ENCODE peak calls at places on chromosomes 7 and 10, in four cellular contexts. E, N, B and O are unnamed samples.

GRCh38 chr7:50921114-50921513 is 138.4 kb upstream of the GRB10 start:
- DNase-seq in E (no peak), N (no peak), B (no peak), O (no peak)

GRCh38 chr7:74625446-74625845 is 32.1 kb upstream of the GTF2I start:
- DNase-seq in E (no peak), N (peak; percentile 46), B (no peak), O (no peak)

GRCh38 chr7:95993420-95993819 is 221.1 kb downstream of the DYNC1I1 start:
- DNase-seq in E (no peak), N (no peak), B (peak; percentile 15), O (no peak)

GRCh38 chr10:91410638-91411367 is 659 bp downstream of the HECTD2 start:
- DNase-seq in E (peak; percentile 53), N (no peak), B (peak; percentile 31), O (no peak)

GRCh38 chr7:80453699-80454340 is 58.0 kb downstream of the GNAT3 start:
- DNase-seq in E (peak; percentile 10), N (peak; percentile 12), B (no peak), O (no peak)

GRCh38 chr10:125037145-125037544 is 95.2 kb downstream of the ZRANB1 start:
- DNase-seq in E (peak; percentile 91), N (peak; percentile 37), B (no peak), O (no peak)

GRCh38 chr10:125060851-125061556 is 99.4 kb downstream of the CTBP2 start:
- DNase-seq in E (peak; percentile 64), N (peak; percentile 35), B (no peak), O (peak; percentile 74)

GRCh38 chr7:81280531-81280930 is 361.7 kb upstream of the SEMA3C start:
- DNase-seq in E (no peak), N (no peak), B (no peak), O (no peak)

GRCh38 chr10:74176380-74177139 is 25.5 kb downstream of the ADK start:
- DNase-seq in E (peak; percentile 96), N (peak; percentile 92), B (peak; percentile 97), O (peak; percentile 93)

GRCh38 chr7:155187061-155187785 is 110.5 kb upstream of the INSIG1 start:
- DNase-seq in E (no peak), N (no peak), B (no peak), O (no peak)

GRCh38 chr7:24817339-24817738 is 60.1 kb upstream of the GSDME start:
- DNase-seq in E (no peak), N (no peak), B (no peak), O (no peak)

GRCh38 chr7:43884209-43884608 is 14.9 kb upstream of the MRPS24 start:
- DNase-seq in E (no peak), N (no peak), B (no peak), O (no peak)

GRCh38 chr10:4473977-4474376 is 352.0 kb upstream of the AKR1E2 start:
- DNase-seq in E (no peak), N (no peak), B (no peak), O (no peak)

GRCh38 chr7:121081327-121081936 is 92.9 kb downstream of the CPED1 start:
- DNase-seq in E (peak; percentile 4), N (peak; percentile 36), B (peak; percentile 60), O (no peak)

GRCh38 chr10:44981172-44982113 is 2.8 kb upstream of the DEPP1 start:
- DNase-seq in E (peak; percentile 63), N (peak; percentile 86), B (no peak), O (no peak)

GRCh38 chr10:79246209-79246581 is 101.1 kb upstream of the PPIF start:
- DNase-seq in E (no peak), N (no peak), B (no peak), O (no peak)

GRCh38 chr10:78505657-78506056 is 472.0 kb downstream of the RPS24 start:
- DNase-seq in E (no peak), N (no peak), B (no peak), O (no peak)

GRCh38 chr10:126387931-126388911 is at the start of gene ADAM12:
- DNase-seq in E (peak; percentile 18), N (no peak), B (no peak), O (peak; percentile 46)

GRCh38 chr10:91389636-91390512 is 20.3 kb upstream of the HECTD2 start:
- DNase-seq in E (peak; percentile 16), N (peak; percentile 54), B (peak; percentile 27), O (no peak)

GRCh38 chr7:114086491-114086905 is 167.7 kb upstream of the PPP1R3A start:
- DNase-seq in E (no peak), N (no peak), B (no peak), O (peak; percentile 28)

GRCh38 chr10:131657318-131657984 is 243.4 kb upstream of the PPP2R2D start:
- DNase-seq in E (no peak), N (no peak), B (no peak), O (no peak)
- TF ChIP-seq JUN in E (no peak), N (no peak), B (no peak), O (no peak)

DNA sequence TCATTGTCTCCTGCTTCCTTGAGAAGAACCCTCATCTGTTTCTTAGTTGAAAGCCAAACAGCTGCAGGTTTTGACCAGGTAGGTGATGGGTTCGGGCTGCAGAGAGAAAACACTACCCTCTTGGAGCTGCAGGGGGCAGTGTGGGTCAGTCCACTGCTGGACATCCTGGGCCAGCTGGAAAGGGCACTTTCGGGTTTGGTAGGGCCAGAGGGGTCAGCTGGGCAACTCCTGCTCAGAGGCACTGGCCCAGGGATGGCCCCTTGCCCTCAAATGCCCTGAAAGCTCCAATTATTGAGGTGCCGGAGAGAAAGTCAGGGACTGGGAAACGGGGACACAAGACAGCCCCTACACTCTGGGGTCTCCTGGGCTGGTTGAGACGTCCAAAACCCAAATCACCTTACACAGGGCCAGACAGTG is 90.7 kb downstream of the MKI67 start:
- DNase-seq in E (peak; percentile 50), N (no peak), B (peak; percentile 64), O (peak; percentile 82)
- TF ChIP-seq NR3C1 in E (no peak), N (no peak), B (no peak), O (no peak)

GRCh38 chr7:123647106-123647730 is 8.4 kb upstream of the LMOD2 start:
- DNase-seq in E (no peak), N (no peak), B (no peak), O (no peak)
- TF ChIP-seq JUN in E (no peak), N (no peak), B (no peak), O (no peak)

GRCh38 chr7:17564678-17565209 is 266.3 kb downstream of the AHR start:
- DNase-seq in E (no peak), N (no peak), B (no peak), O (no peak)
- TF ChIP-seq NR3C1 in E (no peak), N (no peak), B (no peak), O (no peak)

GRCh38 chr10:110153396-110153795 is 54.0 kb upstream of the MXI1 start:
- DNase-seq in E (no peak), N (no peak), B (no peak), O (no peak)

GRCh38 chr10:110151871-110152270 is 55.5 kb upstream of the MXI1 start:
- DNase-seq in E (no peak), N (no peak), B (no peak), O (no peak)

GRCh38 chr10:110150981-110151380 is 56.4 kb upstream of the MXI1 start:
- DNase-seq in E (no peak), N (no peak), B (no peak), O (no peak)

GRCh38 chr10:110149259-110149658 is 58.1 kb upstream of the MXI1 start:
- DNase-seq in E (no peak), N (no peak), B (peak; percentile 41), O (no peak)

DNA sequence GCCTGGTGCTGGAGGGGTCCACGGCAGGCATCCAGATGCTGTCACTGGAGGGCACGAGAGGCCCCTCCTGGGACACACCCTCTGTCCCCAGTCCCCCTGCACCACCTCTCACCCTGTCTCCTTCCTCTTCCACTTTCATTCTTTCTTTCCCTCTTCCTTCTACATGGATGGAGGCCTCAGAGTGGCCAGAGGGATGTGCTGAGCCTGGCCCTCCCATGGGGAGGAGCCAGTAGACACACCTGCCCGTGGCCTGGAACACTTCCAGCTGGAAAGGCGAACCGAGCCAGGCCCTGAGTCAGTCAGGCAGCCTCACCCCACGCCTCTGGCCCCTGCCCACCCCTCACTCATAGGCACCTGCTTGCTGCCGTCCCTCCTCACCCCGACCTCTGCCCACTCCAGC is 55.9 kb upstream of the MXI1 start:
- DNase-seq in E (no peak), N (no peak), B (peak; percentile 24), O (no peak)
- TF ChIP-seq JUN in E (no peak), N (no peak), B (no peak), O (no peak)

GRCh38 chr7:105487559-105488218 is 34.4 kb downstream of the PUS7 start:
- DNase-seq in E (peak; percentile 12), N (peak; percentile 62), B (peak; percentile 33), O (no peak)
- TF ChIP-seq NR3C1 in E (no peak), N (no peak), B (no peak), O (no peak)

GRCh38 chr10:119028900-119029612 is 458 bp upstream of the NANOS1 start:
- DNase-seq in E (peak; percentile 91), N (peak; percentile 84), B (peak; percentile 97), O (peak; percentile 96)

GRCh38 chr10:119029613-119030420 is at the start of gene NANOS1:
- DNase-seq in E (peak; percentile 37), N (no peak), B (peak; percentile 48), O (peak; percentile 54)

GRCh38 chr10:119026301-119027110 is 3.0 kb upstream of the NANOS1 start:
- DNase-seq in E (no peak), N (no peak), B (no peak), O (no peak)

GRCh38 chr10:119031496-119032059 is 2.1 kb downstream of the NANOS1 start:
- DNase-seq in E (no peak), N (no peak), B (no peak), O (no peak)

DNA sequence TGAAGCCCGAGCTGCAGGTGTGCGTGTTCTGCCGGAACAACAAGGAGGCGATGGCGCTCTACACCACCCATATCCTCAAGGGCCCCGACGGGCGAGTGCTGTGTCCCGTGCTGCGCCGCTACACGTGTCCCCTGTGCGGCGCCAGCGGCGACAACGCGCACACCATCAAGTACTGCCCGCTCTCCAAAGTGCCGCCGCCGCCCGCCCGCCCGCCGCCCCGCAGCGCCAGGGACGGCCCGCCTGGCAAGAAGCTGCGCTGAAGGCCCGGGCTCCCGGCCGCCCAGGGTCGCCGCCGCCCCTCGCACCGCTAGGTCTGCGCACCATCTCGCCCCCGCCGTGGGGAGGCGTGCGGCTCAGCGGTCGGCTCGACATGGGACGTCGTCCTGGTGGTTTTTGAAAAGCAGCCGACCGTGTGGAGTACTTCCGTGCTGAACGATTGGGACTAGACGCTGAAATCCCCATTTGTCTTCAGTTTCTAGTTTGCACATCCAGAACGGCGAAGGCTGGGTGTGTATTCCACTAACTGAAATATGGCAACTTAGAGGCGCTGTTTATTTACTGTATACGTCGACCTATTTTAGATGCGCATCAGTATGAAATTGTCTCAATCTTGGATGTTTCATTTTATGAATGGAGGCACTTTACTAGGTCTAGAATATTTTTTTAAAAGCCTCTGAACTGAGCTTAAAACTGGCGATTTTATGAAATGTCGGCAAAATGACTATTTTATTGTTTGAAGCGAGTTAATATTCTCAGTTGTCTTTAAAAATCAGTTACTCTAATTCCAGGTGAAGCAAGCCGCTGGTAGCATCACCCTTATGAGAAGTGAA is 1.1 kb downstream of the NANOS1 start:
- DNase-seq in E (no peak), N (peak; percentile 52), B (peak; percentile 40), O (peak; percentile 68)
- TF ChIP-seq JUN in E (peak; percentile 13), N (no peak), B (no peak), O (no peak)

GRCh38 chr7:64878684-64879083 is 24.4 kb upstream of the ZNF273 start:
- DNase-seq in E (no peak), N (no peak), B (no peak), O (no peak)
- TF ChIP-seq NR3C1 in E (no peak), N (no peak), B (no peak), O (no peak)